ENCODE peak calls at places on chromosomes 12 and 14, in four cellular contexts. J is CD8-positive, alpha-beta T cell; N is K562; Z is pancreas. P is an unnamed sample.

GRCh38 chr12:79071498-79071897 is 206.9 kb downstream of the SYT1 start:
- DNase-seq in N (no peak), J (no peak), Z (no peak), P (no peak)

GRCh38 chr12:50211392-50212070 is 44.4 kb upstream of the CERS5 start:
- DNase-seq in J (no peak), N (no peak), Z (no peak), P (no peak)

GRCh38 chr12:12538535-12538934 is 24.1 kb downstream of the DUSP16 start:
- DNase-seq in N (no peak), J (no peak), Z (no peak), P (no peak)

GRCh38 chr14:102215071-102215470 is 75.4 kb downstream of the WDR20 start:
- DNase-seq in J (no peak), N (no peak), Z (no peak), P (no peak)

GRCh38 chr14:71532790-71533189 is 399.4 kb upstream of the RGS6 start:
- DNase-seq in J (no peak), N (no peak), Z (no peak), P (no peak)

GRCh38 chr14:44995770-44996294 is 33.8 kb downstream of the TOGARAM1 start:
- DNase-seq in N (no peak), J (no peak), Z (no peak), P (no peak)

GRCh38 chr14:105894125-105894977 is 368.0 kb downstream of the TMEM121 start:
- DNase-seq in Z (no peak), J (no peak), N (no peak), P (peak; percentile 48)

GRCh38 chr12:49909826-49910225 is 6.1 kb upstream of the FAIM2 start:
- DNase-seq in J (no peak), Z (no peak), N (peak; percentile 73), P (no peak)

GRCh38 chr14:36519431-36520321 is at the start of gene NKX2-1:
- DNase-seq in N (no peak), Z (no peak), J (no peak), P (no peak)

GRCh38 chr14:74875941-74876913 is at the start of gene PROX2:
- DNase-seq in N (no peak), J (no peak), Z (no peak), P (no peak)

GRCh38 chr12:115657081-115658013 is 620.1 kb downstream of the MED13L start:
- DNase-seq in N (no peak), Z (no peak), J (no peak), P (no peak)

GRCh38 chr14:65224799-65225198 is 122.5 kb upstream of the MAX start:
- DNase-seq in J (no peak), Z (peak; percentile 78), N (no peak), P (no peak)

GRCh38 chr14:102282751-102283465 is 22.1 kb downstream of the MOK start:
- DNase-seq in N (no peak), J (no peak), Z (no peak), P (no peak)

GRCh38 chr14:94123868-94124267 is 5.5 kb downstream of the IFI27L2 start:
- DNase-seq in N (no peak), Z (no peak), J (no peak), P (no peak)

GRCh38 chr12:111034911-111035577 is 114.7 kb upstream of the MYL2 start:
- DNase-seq in N (no peak), Z (no peak), J (no peak), P (no peak)

GRCh38 chr12:15837141-15837781 is 44.9 kb upstream of the STRAP start:
- DNase-seq in N (no peak), J (no peak), Z (no peak), P (no peak)

GRCh38 chr12:49673446-49674317 is 33.5 kb downstream of the FMNL3 start:
- DNase-seq in Z (peak; percentile 89), N (peak; percentile 90), J (no peak), P (peak; percentile 93)

GRCh38 chr12:55929306-55929791 is 1.6 kb upstream of the DGKA start:
- DNase-seq in Z (no peak), N (no peak), J (peak; percentile 66), P (no peak)

GRCh38 chr12:70919597-70920035 is 922 bp downstream of the PTPRR start:
- DNase-seq in J (no peak), Z (no peak), N (peak; percentile 4), P (no peak)

GRCh38 chr12:19288161-19288560 is 151.1 kb upstream of the AEBP2 start:
- DNase-seq in N (no peak), Z (no peak), J (no peak), P (no peak)

GRCh38 chr12:47757360-47757839 is 1.3 kb downstream of the RAPGEF3 start:
- DNase-seq in N (no peak), J (no peak), Z (no peak), P (no peak)

GRCh38 chr12:118033902-118034301 is 17.4 kb downstream of the RFC5 start:
- DNase-seq in Z (no peak), J (no peak), N (no peak), P (no peak)

GRCh38 chr12:6362383-6362782 is 13.0 kb downstream of the SCNN1A start:
- DNase-seq in N (no peak), J (no peak), Z (no peak), P (no peak)

GRCh38 chr12:6361834-6362233 is 13.5 kb downstream of the SCNN1A start:
- DNase-seq in N (no peak), J (no peak), Z (no peak), P (no peak)

GRCh38 chr12:6360080-6360571 is 15.2 kb downstream of the SCNN1A start:
- DNase-seq in J (no peak), N (no peak), Z (no peak), P (no peak)

GRCh38 chr12:6358886-6359285 is 16.5 kb downstream of the SCNN1A start:
- DNase-seq in J (no peak), Z (no peak), N (no peak), P (no peak)

GRCh38 chr12:6360578-6361490 is 14.5 kb downstream of the SCNN1A start:
- DNase-seq in J (no peak), N (no peak), Z (no peak), P (no peak)
- H3K27ac ChIP-seq in J (no peak overlapping the region), N (no peak overlapping the region), Z (no peak overlapping the region), P (peak overlapping the region; percentile 21)

GRCh38 chr12:6962285-6963015 is 8.0 kb downstream of the PHB2 start:
- DNase-seq in J (no peak), N (no peak), Z (peak; percentile 85), P (no peak)

GRCh38 chr12:6961278-6961694 is 9.2 kb downstream of the PHB2 start:
- DNase-seq in N (peak; percentile 70), J (peak; percentile 74), Z (peak; percentile 68), P (peak; percentile 79)

GRCh38 chr12:6960291-6961277 is 9.4 kb downstream of the PTPN6 start:
- DNase-seq in J (no peak), Z (peak; percentile 33), N (peak; percentile 65), P (no peak)

GRCh38 chr12:6963016-6963731 is 7.3 kb downstream of the PHB2 start:
- DNase-seq in J (no peak), N (no peak), Z (peak; percentile 93), P (peak; percentile 92)

GRCh38 chr12:6961695-6962284 is 8.7 kb downstream of the PHB2 start:
- DNase-seq in J (no peak), Z (peak; percentile 71), N (peak; percentile 90), P (no peak)
- H3K4me1 ChIP-seq in J (peaks cover 72% of the 10 kb centered on the region), Z (peaks cover 27% of the 10 kb centered on the region), N (peaks cover 66% of the 10 kb centered on the region), P (peaks cover 8% of the 10 kb centered on the region)

DNA sequence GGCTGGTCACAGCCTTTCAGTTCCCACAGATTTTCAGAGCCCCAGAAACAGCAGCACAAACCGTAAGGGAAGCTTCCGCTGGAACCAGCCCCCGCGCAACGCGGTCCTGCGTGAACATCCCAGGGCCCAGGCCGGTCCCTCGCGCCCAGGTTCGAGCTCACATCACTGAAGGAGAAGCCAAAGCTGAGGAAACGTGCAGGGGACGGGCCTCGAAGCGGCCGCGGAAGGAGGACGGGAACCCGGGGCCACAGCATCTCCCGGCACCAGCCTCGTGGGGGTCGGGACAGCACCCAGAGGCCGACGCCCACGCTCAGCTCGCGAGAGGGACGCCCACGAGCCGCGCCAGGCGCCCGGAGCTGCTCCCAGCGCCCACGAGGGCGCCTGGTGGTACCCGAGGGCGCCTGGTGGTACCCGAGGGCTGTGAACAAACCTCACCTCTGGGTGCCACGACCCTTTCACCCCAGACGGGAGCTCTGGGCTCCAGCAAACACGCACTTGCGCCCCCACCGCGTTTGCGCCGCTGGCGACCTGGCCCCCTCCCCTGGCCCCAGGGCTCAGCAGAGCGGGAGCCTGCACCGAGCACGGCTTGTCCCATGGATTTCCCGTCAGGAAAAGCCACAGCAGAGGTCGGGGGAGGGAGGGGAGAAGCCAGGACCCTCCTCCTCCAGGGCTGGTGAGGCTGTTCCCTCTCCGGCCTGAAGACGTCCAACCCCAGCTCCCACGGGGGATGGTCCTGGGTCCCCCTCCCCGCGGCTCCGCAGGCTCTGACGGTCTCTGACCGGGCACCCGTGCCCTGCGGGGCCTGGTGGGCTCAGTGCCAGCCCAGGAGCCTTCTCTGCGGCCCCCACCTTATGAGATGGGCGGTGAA is 6.9 kb downstream of the LRCOL1 start:
- DNase-seq in J (no peak), N (no peak), Z (no peak), P (no peak)
- H3K27ac ChIP-seq in J (no peak overlapping the region), N (no peak overlapping the region), Z (no peak overlapping the region), P (no peak overlapping the region)

GRCh38 chr12:57838594-57839302 is 7.8 kb downstream of the CTDSP2 start:
- DNase-seq in N (no peak), Z (no peak), J (no peak), P (no peak)
- H3K4me1 ChIP-seq in N (peaks cover 51% of the 10 kb centered on the region), Z (peaks cover 96% of the 10 kb centered on the region), J (peaks cover 98% of the 10 kb centered on the region), P (peaks cover 88% of the 10 kb centered on the region)

DNA sequence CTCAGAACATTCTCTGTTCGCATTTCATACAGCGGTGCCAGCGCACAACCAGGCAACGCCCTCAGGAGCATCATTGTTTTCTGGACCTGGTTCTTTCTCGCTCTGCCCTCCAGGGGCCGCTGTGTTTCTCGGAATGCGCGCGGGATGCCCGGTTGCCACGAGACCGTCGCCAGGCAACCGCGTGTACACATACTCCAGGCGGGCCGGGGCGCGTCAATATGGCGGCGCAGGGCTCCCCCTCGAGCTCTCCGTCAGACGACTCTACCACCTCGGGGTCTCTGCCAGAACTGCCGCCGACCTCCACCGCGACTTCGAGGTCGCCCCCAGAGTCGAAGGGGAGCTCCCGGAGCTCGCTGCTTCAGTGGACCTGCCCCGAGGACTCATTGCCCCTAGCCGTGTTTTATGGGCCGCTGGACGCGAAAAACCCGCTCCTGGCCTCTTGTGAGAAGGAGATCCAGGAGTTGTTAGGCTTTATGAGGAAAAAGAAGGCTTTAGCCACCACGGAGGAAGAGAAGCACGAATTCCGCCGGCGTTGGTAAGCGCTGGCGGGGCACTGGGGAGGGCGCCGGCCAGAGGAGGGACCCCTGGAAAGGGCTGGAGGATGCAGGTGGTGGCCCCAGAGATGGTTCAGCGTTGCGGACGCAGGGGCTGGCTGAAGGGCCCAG is at the start of gene CFAP54:
- DNase-seq in Z (peak; percentile 85), N (peak; percentile 94), J (peak; percentile 92), P (peak; percentile 91)
- H3K27ac ChIP-seq in Z (no peak within 1 kb of the TSS), N (no peak within 1 kb of the TSS), J (peak within 1 kb of the TSS; percentile 76), P (peak within 1 kb of the TSS; percentile 90)

DNA sequence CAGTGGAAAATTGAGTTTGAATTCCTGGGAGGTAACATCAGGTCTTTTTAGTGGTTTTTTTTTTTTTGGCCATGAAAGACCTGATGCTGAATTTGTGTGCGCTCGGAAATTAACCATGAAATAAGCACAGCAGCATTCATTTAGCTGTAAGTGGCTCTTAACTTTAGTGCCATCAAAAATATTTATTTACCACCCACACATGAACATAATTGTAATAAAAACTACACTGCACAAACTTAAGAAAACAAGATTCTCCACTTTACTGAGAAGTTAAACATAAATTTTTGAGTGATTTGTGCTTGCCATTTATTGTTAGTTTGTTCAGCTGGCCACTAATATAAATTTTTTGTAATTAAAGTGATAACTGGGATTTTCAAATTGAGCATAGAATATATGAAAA is 2.4 kb downstream of the SLC41A2 start:
- DNase-seq in Z (no peak), N (no peak), J (no peak), P (no peak)
- H3K4me1 ChIP-seq in Z (peaks cover 51% of the 10 kb centered on the region), N (peaks cover 18% of the 10 kb centered on the region), J (peaks cover 13% of the 10 kb centered on the region), P (no peaks in the 10 kb centered on the region)

GRCh38 chr14:92408186-92408585 is 85.2 kb downstream of the SLC24A4 start:
- DNase-seq in N (no peak), J (no peak), Z (no peak), P (no peak)
- H3K27ac ChIP-seq in N (no peak overlapping the region), J (no peak overlapping the region), Z (peak overlapping the region; percentile 27), P (peak overlapping the region; percentile 32)

GRCh38 chr12:52070243-52070925 is 606 bp downstream of the ATG101 start:
- DNase-seq in J (no peak), Z (no peak), N (peak; percentile 32), P (no peak)
- H3K4me1 ChIP-seq in J (peaks cover 33% of the 10 kb centered on the region), Z (peaks cover 16% of the 10 kb centered on the region), N (peaks cover 16% of the 10 kb centered on the region), P (peaks cover 12% of the 10 kb centered on the region)

P was measured in breast epithelium.